ENCODE peak calls at places on chromosomes 12 and 14, in four cellular contexts. S, G, I and P are unnamed samples.

GRCh38 chr12:93333054-93333453 is 44.7 kb upstream of the NUDT4 start:
- DNase-seq in S (no peak), G (no peak), I (no peak), P (no peak)

GRCh38 chr12:44053550-44054243 is 217.8 kb downstream of the TMEM117 start:
- DNase-seq in S (peak), G (no peak), I (no peak), P (no peak)

GRCh38 chr12:75260316-75260715 is 50.7 kb upstream of the KCNC2 start:
- DNase-seq in S (no peak), G (no peak), I (no peak), P (no peak)

GRCh38 chr14:101478796-101479410 is 82.4 kb upstream of the DIO3 start:
- DNase-seq in S (no peak), G (no peak), I (no peak), P (peak)

GRCh38 chr14:55122441-55122986 is 6.5 kb upstream of the LGALS3 start:
- DNase-seq in S (peak), G (no peak), I (no peak), P (no peak)

GRCh38 chr12:15939111-15939510 is 28.0 kb downstream of the DERA start:
- DNase-seq in S (no peak), G (no peak), I (no peak), P (no peak)

GRCh38 chr14:100914597-100915021 is 11.1 kb upstream of the RTL1 start:
- DNase-seq in S (peak), G (no peak), I (no peak), P (no peak)

GRCh38 chr12:113088037-113088436 is 31.5 kb downstream of the DTX1 start:
- DNase-seq in S (no peak), G (peak), I (no peak), P (no peak)

GRCh38 chr14:71395151-71395604 is 487.9 kb downstream of the PCNX1 start:
- DNase-seq in S (no peak), G (no peak), I (no peak), P (no peak)

GRCh38 chr12:132159555-132160003 is 15.3 kb downstream of the NOC4L start:
- DNase-seq in S (no peak), G (no peak), I (no peak), P (no peak)

GRCh38 chr12:26187429-26187828 is 7.9 kb upstream of the SSPN start:
- DNase-seq in S (no peak), G (peak), I (no peak), P (no peak)

GRCh38 chr12:11600199-11600598 is 49.3 kb upstream of the ETV6 start:
- DNase-seq in S (no peak), G (no peak), I (no peak), P (no peak)

GRCh38 chr12:52698634-52699340 is 4.5 kb downstream of the KRT77 start:
- DNase-seq in S (no peak), G (peak), I (no peak), P (no peak)

GRCh38 chr14:103015426-103015825 is 41.9 kb downstream of the CDC42BPB start:
- DNase-seq in S (no peak), G (no peak), I (no peak), P (peak)

GRCh38 chr14:104741803-104742251 is 11.1 kb upstream of the SIVA1 start:
- DNase-seq in S (no peak), G (no peak), I (no peak), P (no peak)

GRCh38 chr12:111379942-111380554 is 11.2 kb upstream of the PHETA1 start:
- DNase-seq in S (no peak), G (no peak), I (no peak), P (no peak)

GRCh38 chr12:53805067-53805466 is 53.3 kb upstream of the CISTR start:
- DNase-seq in S (peak), G (no peak), I (no peak), P (no peak)

GRCh38 chr12:123050331-123050809 is 69.9 kb downstream of the ARL6IP4 start:
- DNase-seq in S (peak), G (no peak), I (no peak), P (no peak)

GRCh38 chr12:25397001-25397400 is 146.3 kb upstream of the KRAS start:
- DNase-seq in S (no peak), G (peak), I (no peak), P (no peak)

GRCh38 chr12:115023279-115023678 is 339.3 kb upstream of the TBX3 start:
- DNase-seq in S (peak), G (no peak), I (no peak), P (no peak)

GRCh38 chr12:80634903-80635302 is 72.5 kb upstream of the MYF6 start:
- DNase-seq in S (no peak), G (no peak), I (no peak), P (no peak)

GRCh38 chr12:120496353-120497340 is 734 bp downstream of the DYNLL1 start:
- DNase-seq in S (peak), G (peak), I (no peak), P (peak)

GRCh38 chr12:58342736-58343135 is 401.4 kb downstream of the ATP23 start:
- DNase-seq in S (no peak), G (no peak), I (no peak), P (no peak)

GRCh38 chr12:109995703-109996482 is at the start of gene GIT2:
- DNase-seq in S (peak), G (peak), I (peak), P (peak)

GRCh38 chr14:77864085-77864484 is 64.2 kb downstream of the ADCK1 start:
- DNase-seq in S (no peak), G (no peak), I (no peak), P (no peak)

GRCh38 chr12:48932878-48933277 is 7.6 kb upstream of the FKBP11 start:
- DNase-seq in S (no peak), G (no peak), I (no peak), P (no peak)

GRCh38 chr12:48936379-48936979 is 11.2 kb upstream of the FKBP11 start:
- DNase-seq in S (peak), G (peak), I (peak), P (peak)

GRCh38 chr12:48937170-48937569 is 11.9 kb upstream of the FKBP11 start:
- DNase-seq in S (no peak), G (peak), I (no peak), P (peak)

GRCh38 chr12:48933664-48934311 is 8.5 kb upstream of the FKBP11 start:
- DNase-seq in S (no peak), G (no peak), I (no peak), P (no peak)

DNA sequence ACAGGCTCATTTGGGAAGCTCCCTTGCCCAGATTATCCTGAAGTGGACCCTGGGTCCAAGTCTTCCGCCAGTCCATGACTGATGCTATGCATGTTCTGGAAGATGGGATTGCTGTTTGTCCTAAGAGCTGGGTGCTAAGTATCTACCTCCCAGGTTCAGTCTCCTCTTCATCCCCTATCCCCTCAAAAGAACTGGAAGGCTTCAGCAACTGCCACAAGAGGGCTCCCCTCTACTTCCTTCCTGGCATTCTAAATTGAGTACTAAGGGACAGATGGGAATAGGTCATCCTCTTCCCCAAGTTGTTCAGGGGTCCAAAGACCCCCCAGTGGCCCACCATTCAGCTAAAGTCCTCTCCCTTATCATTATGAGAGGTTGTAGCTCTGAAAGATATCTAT is 9.0 kb upstream of the FKBP11 start:
- DNase-seq in S (no peak), G (peak), I (no peak), P (no peak)
- H3K9ac ChIP-seq in S (no peak), G (no peak), I (no peak), P (no peak)

DNA sequence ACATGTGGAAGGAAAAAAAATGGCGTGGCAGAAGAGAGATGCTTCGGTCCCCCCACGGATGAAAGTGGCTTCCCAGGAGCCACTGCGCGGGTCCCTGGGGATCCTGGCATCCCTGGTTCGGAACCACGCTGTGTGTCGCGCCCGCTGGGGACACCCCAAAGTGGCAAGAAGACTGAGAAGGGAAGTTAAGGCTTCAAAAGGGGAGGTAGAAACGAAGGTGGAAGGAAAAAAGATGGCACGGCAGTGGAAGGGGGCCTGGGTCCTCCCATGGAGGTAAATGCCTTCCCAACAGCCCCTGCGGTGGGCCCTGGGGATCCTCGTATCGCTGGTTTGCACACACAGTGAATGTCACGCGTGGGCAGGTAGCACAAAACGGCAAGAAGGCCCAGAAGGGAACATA is 281.7 kb downstream of the ALG10 start:
- DNase-seq in S (no peak), G (no peak), I (no peak), P (no peak)
- H4K5ac ChIP-seq in S (no peak), G (no peak), I (no peak), P (no peak)

GRCh38 chr14:51609987-51610283 is 41.8 kb upstream of the FRMD6 start:
- DNase-seq in S (peak), G (no peak), I (no peak), P (no peak)

GRCh38 chr14:51605575-51605974 is 46.1 kb upstream of the FRMD6 start:
- DNase-seq in S (no peak), G (no peak), I (no peak), P (no peak)

GRCh38 chr14:51610766-51611165 is 40.9 kb upstream of the FRMD6 start:
- DNase-seq in S (no peak), G (no peak), I (no peak), P (no peak)

GRCh38 chr14:51609251-51609986 is 42.3 kb upstream of the FRMD6 start:
- DNase-seq in S (peak), G (no peak), I (no peak), P (no peak)

DNA sequence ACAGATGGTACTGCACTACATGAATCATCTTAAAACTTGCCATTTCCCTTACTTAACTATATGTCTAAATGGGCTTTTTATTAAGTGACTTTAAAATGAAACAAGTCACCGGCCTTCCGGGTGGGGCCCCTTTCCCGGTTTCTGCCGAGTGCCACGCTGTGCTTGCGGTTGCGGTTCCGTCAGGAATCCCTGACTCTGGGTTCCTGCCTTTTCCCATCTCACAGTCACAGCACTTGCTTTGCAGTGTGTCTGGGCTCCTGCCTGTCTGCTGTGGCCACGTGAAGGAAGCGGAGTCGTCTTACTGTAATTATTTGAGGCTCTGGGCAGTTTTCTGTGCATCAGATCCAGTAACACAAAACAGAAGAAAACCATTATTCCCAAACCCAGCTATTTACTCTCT is 44.0 kb upstream of the FRMD6 start:
- DNase-seq in S (peak), G (no peak), I (no peak), P (no peak)
- H3K9ac ChIP-seq in S (peak), G (no peak), I (no peak), P (no peak)

GRCh38 chr12:31005944-31006361 is 67.7 kb upstream of the DDX11 start:
- DNase-seq in S (peak), G (peak), I (no peak), P (no peak)
- H4K5ac ChIP-seq in S (no peak), G (no peak), I (no peak), P (no peak)

GRCh38 chr14:92676448-92677086 is 71.9 kb downstream of the LGMN start:
- DNase-seq in S (no peak), G (no peak), I (no peak), P (no peak)
- H3K9ac ChIP-seq in S (no peak), G (no peak), I (no peak), P (no peak)

GRCh38 chr14:73877790-73878189 is 8.9 kb upstream of the ZNF410 start:
- DNase-seq in S (no peak), G (no peak), I (no peak), P (no peak)
- H4K5ac ChIP-seq in S (no peak), G (no peak), I (no peak), P (no peak)

GRCh38 chr14:68283378-68284123 is 464.0 kb downstream of the RAD51B start:
- DNase-seq in S (no peak), G (no peak), I (no peak), P (no peak)

GRCh38 chr14:68284333-68284732 is 464.8 kb downstream of the RAD51B start:
- DNase-seq in S (no peak), G (no peak), I (no peak), P (no peak)

GRCh38 chr14:68286667-68287066 is 467.1 kb downstream of the RAD51B start:
- DNase-seq in S (no peak), G (no peak), I (no peak), P (no peak)

GRCh38 chr14:68285421-68286179 is 466.0 kb downstream of the RAD51B start:
- DNase-seq in S (no peak), G (no peak), I (no peak), P (no peak)

GRCh38 chr14:68284834-68285233 is 465.3 kb downstream of the RAD51B start:
- DNase-seq in S (no peak), G (no peak), I (no peak), P (no peak)
- H3K9ac ChIP-seq in S (no peak), G (no peak), I (no peak), P (no peak)

DNA sequence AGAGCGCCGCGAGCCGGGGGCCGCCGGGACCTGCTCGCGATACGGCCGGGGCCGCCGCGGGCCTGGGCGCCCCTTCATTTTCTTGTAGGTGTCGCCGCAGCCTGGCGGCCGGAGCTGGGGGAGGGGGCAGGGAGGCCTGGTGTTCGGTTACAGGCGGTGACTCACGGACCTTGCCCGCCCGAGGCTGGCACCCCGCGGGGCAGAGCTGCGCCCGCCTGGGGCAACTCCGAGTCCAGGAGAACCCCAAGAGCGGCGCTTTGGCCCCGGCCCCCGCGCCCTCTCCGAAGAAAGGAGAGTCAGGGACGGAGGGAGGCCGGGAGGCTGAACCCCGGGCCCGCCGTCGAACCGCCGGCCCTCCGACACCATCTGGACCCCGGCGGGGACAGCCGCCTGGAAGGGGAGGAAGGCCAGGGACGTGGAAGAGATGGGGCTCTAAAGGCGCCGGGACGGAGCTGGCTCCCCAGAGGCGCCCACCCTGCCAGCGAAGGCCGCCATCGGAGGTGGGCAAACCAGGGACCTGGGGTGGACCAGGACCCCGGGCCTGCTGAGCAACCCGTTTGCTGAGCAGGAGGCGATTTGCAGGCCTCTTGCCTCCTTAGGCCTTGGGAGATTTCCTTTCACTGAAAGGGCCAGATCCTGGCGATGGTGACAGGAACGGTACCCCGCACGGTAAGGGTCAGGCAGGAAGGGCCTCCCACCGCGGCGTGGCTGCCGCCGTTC is 828 bp upstream of the NUAK1 start:
- DNase-seq in S (peak), G (peak), I (peak), P (peak)
- H4K5ac ChIP-seq in S (peak), G (no peak), I (peak), P (no peak)

DNA sequence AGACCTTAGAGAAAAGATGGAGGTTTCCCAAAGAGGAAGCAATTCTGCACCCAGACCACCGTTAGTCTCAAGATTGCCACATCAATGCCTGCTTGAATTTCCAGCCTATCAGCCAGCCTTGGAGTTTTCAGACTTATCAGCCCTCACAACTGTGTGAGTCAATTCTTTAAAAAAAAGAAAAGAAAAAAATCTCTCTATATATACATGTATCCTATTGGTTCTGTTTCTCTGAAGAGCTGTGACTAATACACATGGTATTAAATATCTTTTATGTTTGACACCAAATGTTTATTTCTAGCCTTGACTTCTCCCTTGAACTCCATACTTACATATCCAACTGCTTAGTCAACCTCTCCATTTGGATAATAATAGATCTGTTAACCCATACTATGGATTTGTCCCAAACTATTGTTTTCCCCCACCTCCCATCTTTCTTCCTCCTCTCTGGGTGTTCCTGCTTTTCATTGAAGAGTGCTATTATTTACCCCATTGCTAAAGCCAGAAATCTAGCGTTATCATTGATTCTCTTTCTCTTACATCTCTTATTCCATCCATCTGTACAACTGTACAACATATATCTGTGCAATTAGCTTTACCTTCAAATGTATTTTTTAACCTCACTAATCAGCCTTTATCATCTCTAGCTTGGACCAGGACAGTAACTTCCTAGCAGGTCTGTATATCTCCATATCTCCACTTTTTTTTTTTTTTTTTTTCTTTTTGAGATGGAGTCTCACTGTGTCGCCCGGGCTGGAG is 22.7 kb upstream of the EID3 start:
- DNase-seq in S (peak), G (no peak), I (no peak), P (no peak)
- H3K9ac ChIP-seq in S (peak), G (no peak), I (no peak), P (no peak)